ENCODE peak calls at places on chromosome 2, in eight cellular contexts. V is putamen; X is Calu3; I is suprapubic skin; W is germinal center; M is glutamatergic neuron; Q is EL; B is stimulated activated CD4-positive, alpha-beta T cell treated with anti-CD3 and anti-CD28 coated beads, Interleukin-4, amount 100 ng/mL, for 24 hours. R is an unnamed sample.

GRCh38 chr2:156589381-156590079 is 153.4 kb downstream of the GPD2 start:
- DNase-seq in V (peak), X (peak), I (no peak), W (peak), M (no peak), Q (peak), B (peak), R (no peak)

GRCh38 chr2:240225116-240225515 is 84.7 kb upstream of the OTOS start:
- DNase-seq in V (no peak), X (no peak), I (peak), W (no peak), M (no peak), Q (no peak), B (no peak), R (no peak)

GRCh38 chr2:159086332-159086731 is 117.9 kb downstream of the TANC1 start:
- DNase-seq in V (no peak), X (no peak), I (no peak), W (no peak), M (no peak), Q (no peak), B (no peak), R (no peak)

GRCh38 chr2:46810195-46810594 is 105.4 kb downstream of the MCFD2 start:
- DNase-seq in V (no peak), X (no peak), I (no peak), W (no peak), M (no peak), Q (no peak), B (no peak), R (no peak)

GRCh38 chr2:216171043-216171442 is 61.9 kb downstream of the XRCC5 start:
- DNase-seq in V (no peak), X (no peak), I (no peak), W (no peak), M (no peak), Q (no peak), B (no peak), R (no peak)

GRCh38 chr2:172834881-172835280 is 99.2 kb downstream of the RAPGEF4 start:
- DNase-seq in V (no peak), X (no peak), I (no peak), W (no peak), M (no peak), Q (no peak), B (no peak), R (no peak)

GRCh38 chr2:241011296-241011600 is 12.8 kb downstream of the SNED1 start:
- DNase-seq in V (no peak), X (no peak), I (no peak), W (no peak), M (no peak), Q (no peak), B (no peak), R (no peak)

GRCh38 chr2:112153501-112153900 is 15.3 kb downstream of the FBLN7 start:
- DNase-seq in V (no peak), X (no peak), I (peak), W (no peak), M (no peak), Q (no peak), B (no peak), R (no peak)

GRCh38 chr2:210557721-210558120 is 1.3 kb downstream of the CPS1 start:
- DNase-seq in V (no peak), X (no peak), I (no peak), W (no peak), M (no peak), Q (no peak), B (no peak), R (no peak)

GRCh38 chr2:43877782-43878464 is 39.2 kb downstream of the ABCG8 start:
- DNase-seq in V (peak), X (peak), I (no peak), W (peak), M (peak), Q (peak), B (peak), R (peak)

GRCh38 chr2:153105829-153106578 is 372.6 kb downstream of the RPRM start:
- DNase-seq in V (no peak), X (no peak), I (no peak), W (no peak), M (no peak), Q (peak), B (no peak), R (no peak)

GRCh38 chr2:162014751-162015150 is 59.3 kb downstream of the DPP4 start:
- DNase-seq in V (no peak), X (no peak), I (no peak), W (no peak), M (no peak), Q (no peak), B (no peak), R (no peak)

GRCh38 chr2:98444436-98445166 is at the start of gene INPP4A:
- DNase-seq in V (peak), X (peak), I (no peak), W (peak), M (peak), Q (peak), B (peak), R (peak)

GRCh38 chr2:203340791-203341487 is 12.7 kb downstream of the ABI2 start:
- DNase-seq in V (no peak), X (peak), I (no peak), W (no peak), M (no peak), Q (peak), B (no peak), R (no peak)

GRCh38 chr2:153971250-153971649 is 99.5 kb downstream of the GALNT13 start:
- DNase-seq in V (no peak), X (no peak), I (no peak), W (no peak), M (no peak), Q (no peak), B (no peak), R (no peak)

GRCh38 chr2:231679906-231680283 is 28.4 kb upstream of the PTMA start:
- DNase-seq in V (no peak), X (no peak), I (no peak), W (no peak), M (no peak), Q (no peak), B (no peak), R (no peak)

GRCh38 chr2:187575081-187576067 is 21.1 kb upstream of the TFPI start:
- DNase-seq in V (no peak), X (no peak), I (no peak), W (no peak), M (no peak), Q (peak), B (no peak), R (no peak)

GRCh38 chr2:7773362-7773973 is 856.3 kb downstream of the RNF144A start:
- DNase-seq in V (no peak), X (peak), I (no peak), W (no peak), M (no peak), Q (no peak), B (peak), R (peak)

GRCh38 chr2:98764499-98764898 is 33.6 kb upstream of the MGAT4A start:
- DNase-seq in V (no peak), X (no peak), I (no peak), W (no peak), M (no peak), Q (no peak), B (no peak), R (no peak)

GRCh38 chr2:203569677-203570316 is 34.7 kb upstream of the RAPH1 start:
- DNase-seq in V (no peak), X (no peak), I (no peak), W (no peak), M (no peak), Q (no peak), B (no peak), R (no peak)

GRCh38 chr2:54962935-54963334 is 87.3 kb downstream of the RTN4 start:
- DNase-seq in V (no peak), X (no peak), I (no peak), W (no peak), M (no peak), Q (no peak), B (no peak), R (no peak)

GRCh38 chr2:42809131-42809875 is 16.9 kb upstream of the HAAO start:
- DNase-seq in V (no peak), X (no peak), I (no peak), W (no peak), M (no peak), Q (no peak), B (no peak), R (no peak)

GRCh38 chr2:238127165-238128060 is 11.1 kb upstream of the KLHL30 start:
- DNase-seq in V (no peak), X (peak), I (no peak), W (no peak), M (peak), Q (peak), B (no peak), R (no peak)

GRCh38 chr2:28683100-28683706 is 68.4 kb upstream of the PPP1CB start:
- DNase-seq in V (peak), X (peak), I (peak), W (no peak), M (no peak), Q (peak), B (no peak), R (no peak)

GRCh38 chr2:113342650-113343049 is 63.9 kb upstream of the PAX8 start:
- DNase-seq in V (no peak), X (no peak), I (no peak), W (no peak), M (no peak), Q (no peak), B (no peak), R (no peak)

GRCh38 chr2:88815243-88816096 is 124.0 kb downstream of the RPIA start:
- DNase-seq in V (no peak), X (no peak), I (no peak), W (no peak), M (no peak), Q (no peak), B (no peak), R (no peak)

GRCh38 chr2:18378020-18378653 is 182.3 kb downstream of the RDH14 start:
- DNase-seq in V (peak), X (peak), I (no peak), W (peak), M (peak), Q (peak), B (peak), R (peak)

GRCh38 chr2:172395503-172395902 is 31.9 kb upstream of the ITGA6 start:
- DNase-seq in V (no peak), X (no peak), I (no peak), W (no peak), M (no peak), Q (no peak), B (no peak), R (no peak)

GRCh38 chr2:213846856-213847255 is 562.6 kb downstream of the SPAG16 start:
- DNase-seq in V (no peak), X (peak), I (no peak), W (no peak), M (no peak), Q (peak), B (no peak), R (no peak)

GRCh38 chr2:95346236-95346737 is 49.1 kb downstream of the KCNIP3 start:
- DNase-seq in V (no peak), X (peak), I (no peak), W (no peak), M (no peak), Q (peak), B (no peak), R (no peak)

GRCh38 chr2:216635701-216636541 is 2.7 kb downstream of the IGFBP2 start:
- DNase-seq in V (no peak), X (no peak), I (no peak), W (no peak), M (peak), Q (no peak), B (no peak), R (no peak)

GRCh38 chr2:21996339-21996738 is 872.6 kb downstream of the TDRD15 start:
- DNase-seq in V (no peak), X (no peak), I (no peak), W (no peak), M (no peak), Q (no peak), B (no peak), R (no peak)

GRCh38 chr2:139867601-139868226 is 1087.5 kb upstream of the NXPH2 start:
- DNase-seq in V (no peak), X (no peak), I (no peak), W (no peak), M (no peak), Q (no peak), B (no peak), R (no peak)

GRCh38 chr2:152491139-152491472 is 156.1 kb downstream of the FMNL2 start:
- DNase-seq in V (no peak), X (no peak), I (peak), W (no peak), M (no peak), Q (no peak), B (no peak), R (no peak)

GRCh38 chr2:70894765-70895164 is 40.9 kb upstream of the ATP6V1B1 start:
- DNase-seq in V (no peak), X (no peak), I (no peak), W (no peak), M (no peak), Q (no peak), B (no peak), R (no peak)

GRCh38 chr2:218010838-218011616 is 8.2 kb upstream of the TNS1 start:
- DNase-seq in V (no peak), X (no peak), I (no peak), W (no peak), M (no peak), Q (no peak), B (no peak), R (no peak)

GRCh38 chr2:38267270-38267925 is 109.7 kb downstream of the ATL2 start:
- DNase-seq in V (no peak), X (no peak), I (no peak), W (no peak), M (no peak), Q (no peak), B (no peak), R (no peak)